ENCODE peak calls at places on chromosomes 7 and 10, in six cellular contexts. One of them, this sample, is unnamed.

GRCh38 chr7:150580615-150580986 is 13.4 kb downstream of the GIMAP4 start:
- DNase-seq in stimulated activated effector memory CD8-positive, alpha-beta T cell treated with anti-CD3 and anti-CD28 coated beads, Interleukin-12 subunit alpha, Interleukin-12 subunit beta, amount 100 ng/mL, for 72 hours: no peak
- DNase-seq in BJ: no peak
- DNase-seq in T-helper 1 cell: no peak
- DNase-seq in activated CD4-positive, alpha-beta T cell treated with anti-CD3 and anti-CD28 coated beads, Interleukin-2, amount 10 ng/mL, durations not matched to agents 7 days and 5 days: no peak
- DNase-seq in kidney tubule cell: no peak
- DNase-seq in this sample: no peak

GRCh38 chr7:75762350-75762917 is 9.6 kb downstream of the CCL26 start:
- DNase-seq in stimulated activated effector memory CD8-positive, alpha-beta T cell treated with anti-CD3 and anti-CD28 coated beads, Interleukin-12 subunit alpha, Interleukin-12 subunit beta, amount 100 ng/mL, for 72 hours: no peak
- DNase-seq in BJ: peak; percentile 17
- DNase-seq in T-helper 1 cell: peak; percentile 28
- DNase-seq in activated CD4-positive, alpha-beta T cell treated with anti-CD3 and anti-CD28 coated beads, Interleukin-2, amount 10 ng/mL, durations not matched to agents 7 days and 5 days: no peak
- DNase-seq in kidney tubule cell: peak; percentile 70
- DNase-seq in this sample: peak; percentile 23

GRCh38 chr10:47095211-47095610 is 184.0 kb downstream of the PTPN20 start:
- DNase-seq in stimulated activated effector memory CD8-positive, alpha-beta T cell treated with anti-CD3 and anti-CD28 coated beads, Interleukin-12 subunit alpha, Interleukin-12 subunit beta, amount 100 ng/mL, for 72 hours: no peak
- DNase-seq in BJ: no peak
- DNase-seq in T-helper 1 cell: no peak
- DNase-seq in activated CD4-positive, alpha-beta T cell treated with anti-CD3 and anti-CD28 coated beads, Interleukin-2, amount 10 ng/mL, durations not matched to agents 7 days and 5 days: no peak
- DNase-seq in kidney tubule cell: no peak
- DNase-seq in this sample: no peak

GRCh38 chr7:15751191-15751701 is 64.8 kb upstream of the MEOX2 start:
- DNase-seq in stimulated activated effector memory CD8-positive, alpha-beta T cell treated with anti-CD3 and anti-CD28 coated beads, Interleukin-12 subunit alpha, Interleukin-12 subunit beta, amount 100 ng/mL, for 72 hours: no peak
- DNase-seq in BJ: peak; percentile 32
- DNase-seq in T-helper 1 cell: no peak
- DNase-seq in activated CD4-positive, alpha-beta T cell treated with anti-CD3 and anti-CD28 coated beads, Interleukin-2, amount 10 ng/mL, durations not matched to agents 7 days and 5 days: no peak
- DNase-seq in kidney tubule cell: no peak
- DNase-seq in this sample: no peak

GRCh38 chr7:108368466-108368865 is 87.8 kb downstream of the NRCAM start:
- DNase-seq in stimulated activated effector memory CD8-positive, alpha-beta T cell treated with anti-CD3 and anti-CD28 coated beads, Interleukin-12 subunit alpha, Interleukin-12 subunit beta, amount 100 ng/mL, for 72 hours: no peak
- DNase-seq in BJ: no peak
- DNase-seq in T-helper 1 cell: no peak
- DNase-seq in activated CD4-positive, alpha-beta T cell treated with anti-CD3 and anti-CD28 coated beads, Interleukin-2, amount 10 ng/mL, durations not matched to agents 7 days and 5 days: no peak
- DNase-seq in kidney tubule cell: no peak
- DNase-seq in this sample: no peak

GRCh38 chr7:35753761-35754603 is 46.9 kb upstream of the SEPTIN7 start:
- DNase-seq in stimulated activated effector memory CD8-positive, alpha-beta T cell treated with anti-CD3 and anti-CD28 coated beads, Interleukin-12 subunit alpha, Interleukin-12 subunit beta, amount 100 ng/mL, for 72 hours: no peak
- DNase-seq in BJ: no peak
- DNase-seq in T-helper 1 cell: no peak
- DNase-seq in activated CD4-positive, alpha-beta T cell treated with anti-CD3 and anti-CD28 coated beads, Interleukin-2, amount 10 ng/mL, durations not matched to agents 7 days and 5 days: no peak
- DNase-seq in kidney tubule cell: no peak
- DNase-seq in this sample: no peak

GRCh38 chr7:157849726-157850125 is 512.9 kb downstream of the DNAJB6 start:
- DNase-seq in stimulated activated effector memory CD8-positive, alpha-beta T cell treated with anti-CD3 and anti-CD28 coated beads, Interleukin-12 subunit alpha, Interleukin-12 subunit beta, amount 100 ng/mL, for 72 hours: no peak
- DNase-seq in BJ: no peak
- DNase-seq in T-helper 1 cell: no peak
- DNase-seq in activated CD4-positive, alpha-beta T cell treated with anti-CD3 and anti-CD28 coated beads, Interleukin-2, amount 10 ng/mL, durations not matched to agents 7 days and 5 days: no peak
- DNase-seq in kidney tubule cell: no peak
- DNase-seq in this sample: no peak

GRCh38 chr10:88253622-88254021 is 329.5 kb downstream of the RNLS start:
- DNase-seq in stimulated activated effector memory CD8-positive, alpha-beta T cell treated with anti-CD3 and anti-CD28 coated beads, Interleukin-12 subunit alpha, Interleukin-12 subunit beta, amount 100 ng/mL, for 72 hours: no peak
- DNase-seq in BJ: no peak
- DNase-seq in T-helper 1 cell: no peak
- DNase-seq in activated CD4-positive, alpha-beta T cell treated with anti-CD3 and anti-CD28 coated beads, Interleukin-2, amount 10 ng/mL, durations not matched to agents 7 days and 5 days: no peak
- DNase-seq in kidney tubule cell: no peak
- DNase-seq in this sample: no peak

GRCh38 chr10:18312385-18313145 is 172.3 kb downstream of the CACNB2 start:
- DNase-seq in stimulated activated effector memory CD8-positive, alpha-beta T cell treated with anti-CD3 and anti-CD28 coated beads, Interleukin-12 subunit alpha, Interleukin-12 subunit beta, amount 100 ng/mL, for 72 hours: no peak
- DNase-seq in BJ: peak; percentile 6
- DNase-seq in T-helper 1 cell: no peak
- DNase-seq in activated CD4-positive, alpha-beta T cell treated with anti-CD3 and anti-CD28 coated beads, Interleukin-2, amount 10 ng/mL, durations not matched to agents 7 days and 5 days: no peak
- DNase-seq in kidney tubule cell: peak; percentile 50
- DNase-seq in this sample: no peak

GRCh38 chr7:131653418-131654248 is 97.2 kb upstream of the PODXL start:
- DNase-seq in stimulated activated effector memory CD8-positive, alpha-beta T cell treated with anti-CD3 and anti-CD28 coated beads, Interleukin-12 subunit alpha, Interleukin-12 subunit beta, amount 100 ng/mL, for 72 hours: no peak
- DNase-seq in BJ: no peak
- DNase-seq in T-helper 1 cell: no peak
- DNase-seq in activated CD4-positive, alpha-beta T cell treated with anti-CD3 and anti-CD28 coated beads, Interleukin-2, amount 10 ng/mL, durations not matched to agents 7 days and 5 days: no peak
- DNase-seq in kidney tubule cell: peak; percentile 25
- DNase-seq in this sample: no peak

GRCh38 chr10:63323930-63324854 is 141.6 kb downstream of the JMJD1C start:
- DNase-seq in stimulated activated effector memory CD8-positive, alpha-beta T cell treated with anti-CD3 and anti-CD28 coated beads, Interleukin-12 subunit alpha, Interleukin-12 subunit beta, amount 100 ng/mL, for 72 hours: no peak
- DNase-seq in BJ: no peak
- DNase-seq in T-helper 1 cell: no peak
- DNase-seq in activated CD4-positive, alpha-beta T cell treated with anti-CD3 and anti-CD28 coated beads, Interleukin-2, amount 10 ng/mL, durations not matched to agents 7 days and 5 days: no peak
- DNase-seq in kidney tubule cell: no peak
- DNase-seq in this sample: no peak

GRCh38 chr10:71323407-71323806 is 4.3 kb downstream of the SLC29A3 start:
- DNase-seq in stimulated activated effector memory CD8-positive, alpha-beta T cell treated with anti-CD3 and anti-CD28 coated beads, Interleukin-12 subunit alpha, Interleukin-12 subunit beta, amount 100 ng/mL, for 72 hours: no peak
- DNase-seq in BJ: no peak
- DNase-seq in T-helper 1 cell: peak; percentile 30
- DNase-seq in activated CD4-positive, alpha-beta T cell treated with anti-CD3 and anti-CD28 coated beads, Interleukin-2, amount 10 ng/mL, durations not matched to agents 7 days and 5 days: peak; percentile 18
- DNase-seq in kidney tubule cell: no peak
- DNase-seq in this sample: no peak

GRCh38 chr7:28686418-28686800 is 271.7 kb downstream of the TRIL start:
- DNase-seq in stimulated activated effector memory CD8-positive, alpha-beta T cell treated with anti-CD3 and anti-CD28 coated beads, Interleukin-12 subunit alpha, Interleukin-12 subunit beta, amount 100 ng/mL, for 72 hours: no peak
- DNase-seq in BJ: no peak
- DNase-seq in T-helper 1 cell: no peak
- DNase-seq in activated CD4-positive, alpha-beta T cell treated with anti-CD3 and anti-CD28 coated beads, Interleukin-2, amount 10 ng/mL, durations not matched to agents 7 days and 5 days: no peak
- DNase-seq in kidney tubule cell: peak; percentile 81
- DNase-seq in this sample: no peak

GRCh38 chr10:86792768-86793167 is 36.3 kb downstream of the BMPR1A start:
- DNase-seq in stimulated activated effector memory CD8-positive, alpha-beta T cell treated with anti-CD3 and anti-CD28 coated beads, Interleukin-12 subunit alpha, Interleukin-12 subunit beta, amount 100 ng/mL, for 72 hours: no peak
- DNase-seq in BJ: no peak
- DNase-seq in T-helper 1 cell: no peak
- DNase-seq in activated CD4-positive, alpha-beta T cell treated with anti-CD3 and anti-CD28 coated beads, Interleukin-2, amount 10 ng/mL, durations not matched to agents 7 days and 5 days: no peak
- DNase-seq in kidney tubule cell: no peak
- DNase-seq in this sample: no peak

GRCh38 chr10:69474688-69475432 is 23.6 kb downstream of the TSPAN15 start:
- DNase-seq in stimulated activated effector memory CD8-positive, alpha-beta T cell treated with anti-CD3 and anti-CD28 coated beads, Interleukin-12 subunit alpha, Interleukin-12 subunit beta, amount 100 ng/mL, for 72 hours: no peak
- DNase-seq in BJ: peak; percentile 17
- DNase-seq in T-helper 1 cell: no peak
- DNase-seq in activated CD4-positive, alpha-beta T cell treated with anti-CD3 and anti-CD28 coated beads, Interleukin-2, amount 10 ng/mL, durations not matched to agents 7 days and 5 days: no peak
- DNase-seq in kidney tubule cell: peak; percentile 72
- DNase-seq in this sample: no peak

This sample was measured in memory B cell.